ENCODE peak calls at places on chromosomes 12 and 14, in ten cellular contexts. One of them, this sample, is unnamed.

GRCh38 chr12:67069451-67070306 is 199.5 kb upstream of the CAND1 start:
- DNase-seq in fibroblast of the aortic adventitia: no peak
- DNase-seq in GM10248: peak; percentile 22
- DNase-seq in type B pancreatic cell: peak; percentile 73
- DNase-seq in AG09309: no peak
- DNase-seq in progenitor cell of endocrine pancreas: peak; percentile 41
- DNase-seq in CD8-positive, alpha-beta T cell: no peak
- DNase-seq in glutamatergic neuron: peak; percentile 70
- DNase-seq in tibial nerve: no peak
- DNase-seq in lung: peak; percentile 32
- DNase-seq in this sample: peak; percentile 57

GRCh38 chr14:73491256-73491976 is 683 bp downstream of the RIOX1 start:
- DNase-seq in fibroblast of the aortic adventitia: peak; percentile 44
- DNase-seq in GM10248: peak; percentile 86
- DNase-seq in type B pancreatic cell: peak; percentile 72
- DNase-seq in AG09309: no peak
- DNase-seq in progenitor cell of endocrine pancreas: peak; percentile 22
- DNase-seq in CD8-positive, alpha-beta T cell: peak; percentile 51
- DNase-seq in glutamatergic neuron: peak; percentile 63
- DNase-seq in tibial nerve: peak; percentile 35
- DNase-seq in lung: peak; percentile 66
- DNase-seq in this sample: peak; percentile 86

GRCh38 chr12:28172434-28173030 is 17.7 kb upstream of the CCDC91 start:
- DNase-seq in fibroblast of the aortic adventitia: peak; percentile 81
- DNase-seq in GM10248: no peak
- DNase-seq in type B pancreatic cell: no peak
- DNase-seq in AG09309: peak; percentile 44
- DNase-seq in progenitor cell of endocrine pancreas: no peak
- DNase-seq in CD8-positive, alpha-beta T cell: no peak
- DNase-seq in glutamatergic neuron: peak; percentile 27
- DNase-seq in tibial nerve: no peak
- DNase-seq in lung: no peak
- DNase-seq in this sample: no peak

GRCh38 chr14:101250336-101250947 is 310.9 kb upstream of the DIO3 start:
- DNase-seq in fibroblast of the aortic adventitia: no peak
- DNase-seq in GM10248: no peak
- DNase-seq in type B pancreatic cell: no peak
- DNase-seq in AG09309: no peak
- DNase-seq in progenitor cell of endocrine pancreas: no peak
- DNase-seq in CD8-positive, alpha-beta T cell: no peak
- DNase-seq in glutamatergic neuron: no peak
- DNase-seq in tibial nerve: no peak
- DNase-seq in lung: no peak
- DNase-seq in this sample: no peak

GRCh38 chr12:96190403-96191170 is 3.6 kb upstream of the ELK3 start:
- DNase-seq in fibroblast of the aortic adventitia: peak; percentile 79
- DNase-seq in GM10248: no peak
- DNase-seq in type B pancreatic cell: no peak
- DNase-seq in AG09309: no peak
- DNase-seq in progenitor cell of endocrine pancreas: no peak
- DNase-seq in CD8-positive, alpha-beta T cell: no peak
- DNase-seq in glutamatergic neuron: no peak
- DNase-seq in tibial nerve: no peak
- DNase-seq in lung: no peak
- DNase-seq in this sample: no peak

GRCh38 chr14:38828183-38828877 is 274.7 kb downstream of the SEC23A start:
- DNase-seq in fibroblast of the aortic adventitia: no peak
- DNase-seq in GM10248: no peak
- DNase-seq in type B pancreatic cell: no peak
- DNase-seq in AG09309: no peak
- DNase-seq in progenitor cell of endocrine pancreas: no peak
- DNase-seq in CD8-positive, alpha-beta T cell: no peak
- DNase-seq in glutamatergic neuron: no peak
- DNase-seq in tibial nerve: no peak
- DNase-seq in lung: no peak
- DNase-seq in this sample: no peak

GRCh38 chr12:53696285-53696654 is 20.4 kb upstream of the ATP5MC2 start:
- DNase-seq in fibroblast of the aortic adventitia: peak; percentile 54
- DNase-seq in GM10248: peak; percentile 77
- DNase-seq in type B pancreatic cell: no peak
- DNase-seq in AG09309: no peak
- DNase-seq in progenitor cell of endocrine pancreas: peak; percentile 28
- DNase-seq in CD8-positive, alpha-beta T cell: no peak
- DNase-seq in glutamatergic neuron: no peak
- DNase-seq in tibial nerve: no peak
- DNase-seq in lung: peak; percentile 86
- DNase-seq in this sample: peak; percentile 85

GRCh38 chr14:102262894-102263462 is 42.0 kb downstream of the MOK start:
- DNase-seq in fibroblast of the aortic adventitia: peak; percentile 43
- DNase-seq in GM10248: no peak
- DNase-seq in type B pancreatic cell: peak; percentile 73
- DNase-seq in AG09309: no peak
- DNase-seq in progenitor cell of endocrine pancreas: no peak
- DNase-seq in CD8-positive, alpha-beta T cell: no peak
- DNase-seq in glutamatergic neuron: peak; percentile 64
- DNase-seq in tibial nerve: no peak
- DNase-seq in lung: no peak
- DNase-seq in this sample: no peak

GRCh38 chr14:44165286-44165685 is 341.8 kb downstream of the FSCB start:
- DNase-seq in fibroblast of the aortic adventitia: no peak
- DNase-seq in GM10248: no peak
- DNase-seq in type B pancreatic cell: no peak
- DNase-seq in AG09309: no peak
- DNase-seq in progenitor cell of endocrine pancreas: no peak
- DNase-seq in CD8-positive, alpha-beta T cell: no peak
- DNase-seq in glutamatergic neuron: no peak
- DNase-seq in tibial nerve: no peak
- DNase-seq in lung: no peak
- DNase-seq in this sample: no peak

GRCh38 chr14:75885829-75886228 is 96.0 kb downstream of the TGFB3 start:
- DNase-seq in fibroblast of the aortic adventitia: peak; percentile 63
- DNase-seq in GM10248: no peak
- DNase-seq in type B pancreatic cell: no peak
- DNase-seq in AG09309: no peak
- DNase-seq in progenitor cell of endocrine pancreas: no peak
- DNase-seq in CD8-positive, alpha-beta T cell: no peak
- DNase-seq in glutamatergic neuron: no peak
- DNase-seq in tibial nerve: no peak
- DNase-seq in lung: no peak
- DNase-seq in this sample: no peak

GRCh38 chr12:118183711-118184110 is 47.8 kb downstream of the PEBP1 start:
- DNase-seq in fibroblast of the aortic adventitia: peak; percentile 31
- DNase-seq in GM10248: no peak
- DNase-seq in type B pancreatic cell: no peak
- DNase-seq in AG09309: no peak
- DNase-seq in progenitor cell of endocrine pancreas: no peak
- DNase-seq in CD8-positive, alpha-beta T cell: no peak
- DNase-seq in glutamatergic neuron: no peak
- DNase-seq in tibial nerve: no peak
- DNase-seq in lung: no peak
- DNase-seq in this sample: no peak

GRCh38 chr14:22536853-22537338 is 52.1 kb downstream of the DAD1 start:
- DNase-seq in fibroblast of the aortic adventitia: peak; percentile 94
- DNase-seq in GM10248: peak; percentile 77
- DNase-seq in type B pancreatic cell: no peak
- DNase-seq in AG09309: peak; percentile 69
- DNase-seq in progenitor cell of endocrine pancreas: no peak
- DNase-seq in CD8-positive, alpha-beta T cell: peak; percentile 67
- DNase-seq in glutamatergic neuron: no peak
- DNase-seq in tibial nerve: no peak
- DNase-seq in lung: peak; percentile 74
- DNase-seq in this sample: peak; percentile 77

GRCh38 chr12:48744251-48745008 is 27.9 kb upstream of the CCNT1 start:
- DNase-seq in fibroblast of the aortic adventitia: no peak
- DNase-seq in GM10248: no peak
- DNase-seq in type B pancreatic cell: no peak
- DNase-seq in AG09309: no peak
- DNase-seq in progenitor cell of endocrine pancreas: no peak
- DNase-seq in CD8-positive, alpha-beta T cell: no peak
- DNase-seq in glutamatergic neuron: no peak
- DNase-seq in tibial nerve: no peak
- DNase-seq in lung: no peak
- DNase-seq in this sample: no peak

GRCh38 chr14:24338843-24339242 is 948 bp downstream of the RIPK3 start:
- DNase-seq in fibroblast of the aortic adventitia: no peak
- DNase-seq in GM10248: no peak
- DNase-seq in type B pancreatic cell: no peak
- DNase-seq in AG09309: no peak
- DNase-seq in progenitor cell of endocrine pancreas: no peak
- DNase-seq in CD8-positive, alpha-beta T cell: no peak
- DNase-seq in glutamatergic neuron: no peak
- DNase-seq in tibial nerve: no peak
- DNase-seq in lung: no peak
- DNase-seq in this sample: no peak

GRCh38 chr12:127711108-127711507 is 555.9 kb upstream of the TMEM132C start:
- DNase-seq in fibroblast of the aortic adventitia: no peak
- DNase-seq in GM10248: no peak
- DNase-seq in type B pancreatic cell: no peak
- DNase-seq in AG09309: no peak
- DNase-seq in progenitor cell of endocrine pancreas: no peak
- DNase-seq in CD8-positive, alpha-beta T cell: no peak
- DNase-seq in glutamatergic neuron: no peak
- DNase-seq in tibial nerve: no peak
- DNase-seq in lung: no peak
- DNase-seq in this sample: no peak
- TF ChIP-seq CTCF in fibroblast of the aortic adventitia: peak; percentile 33
- TF ChIP-seq CTCF in GM10248: peak; percentile 11
- TF ChIP-seq CTCF in type B pancreatic cell: peak; percentile 73
- TF ChIP-seq CTCF in AG09309: peak; percentile 58
- TF ChIP-seq CTCF in progenitor cell of endocrine pancreas: peak; percentile 43
- TF ChIP-seq CTCF in CD8-positive, alpha-beta T cell: no peak
- TF ChIP-seq CTCF in glutamatergic neuron: peak; percentile 42
- TF ChIP-seq CTCF in tibial nerve: no peak
- TF ChIP-seq CTCF in lung: no peak
- TF ChIP-seq CTCF in this sample: no peak

GRCh38 chr12:115774148-115774905 is 503.2 kb downstream of the MED13L start:
- DNase-seq in fibroblast of the aortic adventitia: no peak
- DNase-seq in GM10248: no peak
- DNase-seq in type B pancreatic cell: no peak
- DNase-seq in AG09309: no peak
- DNase-seq in progenitor cell of endocrine pancreas: no peak
- DNase-seq in CD8-positive, alpha-beta T cell: no peak
- DNase-seq in glutamatergic neuron: no peak
- DNase-seq in tibial nerve: no peak
- DNase-seq in lung: no peak
- DNase-seq in this sample: no peak
- TF ChIP-seq CTCF in fibroblast of the aortic adventitia: no peak
- TF ChIP-seq CTCF in GM10248: no peak
- TF ChIP-seq CTCF in type B pancreatic cell: no peak
- TF ChIP-seq CTCF in AG09309: no peak
- TF ChIP-seq CTCF in progenitor cell of endocrine pancreas: no peak
- TF ChIP-seq CTCF in CD8-positive, alpha-beta T cell: no peak
- TF ChIP-seq CTCF in glutamatergic neuron: no peak
- TF ChIP-seq CTCF in tibial nerve: no peak
- TF ChIP-seq CTCF in lung: no peak
- TF ChIP-seq CTCF in this sample: no peak

GRCh38 chr14:64465856-64466554 is 706 bp downstream of the AKAP5 start:
- DNase-seq in fibroblast of the aortic adventitia: peak; percentile 61
- DNase-seq in GM10248: no peak
- DNase-seq in type B pancreatic cell: no peak
- DNase-seq in AG09309: peak; percentile 2
- DNase-seq in progenitor cell of endocrine pancreas: no peak
- DNase-seq in CD8-positive, alpha-beta T cell: no peak
- DNase-seq in glutamatergic neuron: no peak
- DNase-seq in tibial nerve: no peak
- DNase-seq in lung: no peak
- DNase-seq in this sample: no peak
- TF ChIP-seq CTCF in fibroblast of the aortic adventitia: peak; percentile 52
- TF ChIP-seq CTCF in GM10248: no peak
- TF ChIP-seq CTCF in type B pancreatic cell: peak; percentile 60
- TF ChIP-seq CTCF in AG09309: peak; percentile 54
- TF ChIP-seq CTCF in progenitor cell of endocrine pancreas: peak; percentile 35
- TF ChIP-seq CTCF in CD8-positive, alpha-beta T cell: no peak
- TF ChIP-seq CTCF in glutamatergic neuron: no peak
- TF ChIP-seq CTCF in tibial nerve: no peak
- TF ChIP-seq CTCF in lung: no peak
- TF ChIP-seq CTCF in this sample: no peak

GRCh38 chr12:75508159-75508558 is 3.2 kb downstream of the KRR1 start:
- DNase-seq in fibroblast of the aortic adventitia: peak; percentile 47
- DNase-seq in GM10248: no peak
- DNase-seq in type B pancreatic cell: no peak
- DNase-seq in AG09309: no peak
- DNase-seq in progenitor cell of endocrine pancreas: no peak
- DNase-seq in CD8-positive, alpha-beta T cell: no peak
- DNase-seq in glutamatergic neuron: no peak
- DNase-seq in tibial nerve: no peak
- DNase-seq in lung: no peak
- DNase-seq in this sample: no peak

GRCh38 chr12:75505706-75506312 is 5.6 kb downstream of the KRR1 start:
- DNase-seq in fibroblast of the aortic adventitia: peak; percentile 74
- DNase-seq in GM10248: no peak
- DNase-seq in type B pancreatic cell: no peak
- DNase-seq in AG09309: no peak
- DNase-seq in progenitor cell of endocrine pancreas: no peak
- DNase-seq in CD8-positive, alpha-beta T cell: no peak
- DNase-seq in glutamatergic neuron: no peak
- DNase-seq in tibial nerve: no peak
- DNase-seq in lung: no peak
- DNase-seq in this sample: no peak

GRCh38 chr12:75509621-75510020 is 1.8 kb downstream of the KRR1 start:
- DNase-seq in fibroblast of the aortic adventitia: no peak
- DNase-seq in GM10248: no peak
- DNase-seq in type B pancreatic cell: no peak
- DNase-seq in AG09309: no peak
- DNase-seq in progenitor cell of endocrine pancreas: no peak
- DNase-seq in CD8-positive, alpha-beta T cell: no peak
- DNase-seq in glutamatergic neuron: no peak
- DNase-seq in tibial nerve: no peak
- DNase-seq in lung: no peak
- DNase-seq in this sample: no peak

DNA sequence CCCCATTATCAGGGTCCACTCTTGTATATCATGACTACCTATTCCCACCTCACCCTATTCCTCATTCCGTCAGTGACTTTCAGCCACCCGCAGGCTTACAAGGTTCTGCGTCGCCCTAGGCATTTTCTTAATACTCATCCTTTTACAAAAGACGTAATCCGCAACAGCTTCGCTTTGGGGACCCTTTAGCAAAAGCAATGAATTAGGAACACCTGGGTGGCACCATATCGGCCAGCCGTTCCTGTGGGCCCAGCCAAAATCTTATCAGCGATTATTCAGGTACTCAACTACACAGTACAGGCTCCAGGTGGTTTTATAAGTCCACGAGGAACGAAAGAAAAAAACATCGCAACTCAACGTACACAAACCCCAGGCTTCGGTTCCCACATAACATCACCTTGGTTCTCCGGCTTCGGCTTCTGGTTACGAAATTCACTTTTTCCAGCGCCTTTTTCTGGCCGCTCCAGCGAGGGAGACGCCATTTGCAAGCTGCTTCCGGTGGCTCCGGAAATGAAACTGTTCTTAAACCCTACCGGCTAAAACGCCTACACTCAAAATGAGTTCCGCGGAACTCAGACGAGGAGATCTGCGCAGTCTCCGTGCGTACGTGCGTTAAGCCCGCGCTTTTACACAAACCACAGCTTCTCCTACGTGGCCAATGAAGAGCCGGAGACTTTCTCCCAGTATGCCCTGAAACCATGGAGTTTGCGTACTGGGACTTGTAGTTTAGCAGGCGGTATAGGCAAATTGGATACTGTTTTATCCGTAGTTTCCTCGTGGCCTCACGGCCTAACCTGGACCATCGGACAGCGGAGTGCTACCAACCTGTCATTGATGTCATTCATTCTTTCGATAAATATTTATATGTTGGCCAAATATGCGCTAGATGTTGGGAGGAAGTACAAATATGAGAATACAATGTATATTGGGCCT is at the start of gene KRR1:
- DNase-seq in fibroblast of the aortic adventitia: peak; percentile 99
- DNase-seq in GM10248: peak; percentile 76
- DNase-seq in type B pancreatic cell: peak; percentile 87
- DNase-seq in AG09309: peak; percentile 96
- DNase-seq in progenitor cell of endocrine pancreas: peak; percentile 69
- DNase-seq in CD8-positive, alpha-beta T cell: peak; percentile 81
- DNase-seq in glutamatergic neuron: peak; percentile 81
- DNase-seq in tibial nerve: peak; percentile 74
- DNase-seq in lung: peak; percentile 94
- DNase-seq in this sample: peak; percentile 78
- TF ChIP-seq CTCF in fibroblast of the aortic adventitia: peak; percentile 31
- TF ChIP-seq CTCF in GM10248: no peak
- TF ChIP-seq CTCF in type B pancreatic cell: peak; percentile 33
- TF ChIP-seq CTCF in AG09309: no peak
- TF ChIP-seq CTCF in progenitor cell of endocrine pancreas: peak; percentile 21
- TF ChIP-seq CTCF in CD8-positive, alpha-beta T cell: no peak
- TF ChIP-seq CTCF in glutamatergic neuron: no peak
- TF ChIP-seq CTCF in tibial nerve: no peak
- TF ChIP-seq CTCF in lung: no peak
- TF ChIP-seq CTCF in this sample: no peak

This sample was measured in GM20000.